ENCODE peak calls at places on chromosomes 5 and 9, in nine cellular contexts. Y, U, X, L, W, Q, B, D and J are unnamed samples.

GRCh38 chr5:82336566-82337351 is 58.6 kb upstream of the RPS23 start:
- DNase-seq in Y (no peak), U (no peak), X (no peak), L (no peak), W (no peak), Q (no peak), B (no peak), D (no peak), J (no peak)

GRCh38 chr9:106019702-106020101 is 325.4 kb downstream of the TMEM38B start:
- DNase-seq in Y (no peak), U (no peak), X (no peak), L (no peak), W (no peak), Q (no peak), B (peak; percentile 15), D (no peak), J (no peak)

GRCh38 chr5:168786142-168786541 is 207.0 kb upstream of the PANK3 start:
- DNase-seq in Y (no peak), U (no peak), X (no peak), L (no peak), W (peak; percentile 3), Q (no peak), B (no peak), D (no peak), J (peak; percentile 39)

GRCh38 chr5:151208481-151208914 is 15.4 kb downstream of the CCDC69 start:
- DNase-seq in Y (no peak), U (no peak), X (no peak), L (no peak), W (no peak), Q (no peak), B (no peak), D (no peak), J (no peak)

GRCh38 chr9:122806661-122807060 is 6.7 kb downstream of the OR1K1 start:
- DNase-seq in Y (no peak), U (no peak), X (no peak), L (no peak), W (no peak), Q (no peak), B (no peak), D (no peak), J (no peak)

GRCh38 chr9:4117835-4118610 is 181.8 kb downstream of the GLIS3 start:
- DNase-seq in Y (no peak), U (no peak), X (no peak), L (no peak), W (no peak), Q (no peak), B (peak; percentile 36), D (no peak), J (no peak)

GRCh38 chr9:70466976-70467551 is 52.6 kb upstream of the KLF9 start:
- DNase-seq in Y (no peak), U (no peak), X (no peak), L (no peak), W (no peak), Q (peak; percentile 38), B (no peak), D (no peak), J (peak; percentile 44)

GRCh38 chr9:36148652-36149051 is 12.1 kb downstream of the GLIPR2 start:
- DNase-seq in Y (peak; percentile 97), U (peak; percentile 79), X (peak; percentile 94), L (peak; percentile 84), W (no peak), Q (peak; percentile 86), B (no peak), D (peak; percentile 76), J (peak; percentile 86)

GRCh38 chr5:2143646-2144386 is 261.1 kb upstream of the IRX4 start:
- DNase-seq in Y (no peak), U (no peak), X (no peak), L (no peak), W (no peak), Q (no peak), B (no peak), D (no peak), J (no peak)

GRCh38 chr5:9627541-9627940 is 2.6 kb downstream of the TAS2R1 start:
- DNase-seq in Y (no peak), U (no peak), X (no peak), L (no peak), W (no peak), Q (no peak), B (no peak), D (no peak), J (no peak)

GRCh38 chr5:78979117-78979742 is 5.9 kb downstream of the ARSB start:
- DNase-seq in Y (no peak), U (no peak), X (no peak), L (no peak), W (no peak), Q (no peak), B (no peak), D (no peak), J (no peak)

GRCh38 chr5:78983601-78984000 is 1.5 kb downstream of the ARSB start:
- DNase-seq in Y (no peak), U (no peak), X (no peak), L (no peak), W (no peak), Q (no peak), B (no peak), D (no peak), J (peak; percentile 5)

GRCh38 chr5:78984020-78984610 is 995 bp downstream of the ARSB start:
- DNase-seq in Y (no peak), U (no peak), X (no peak), L (no peak), W (no peak), Q (peak; percentile 73), B (no peak), D (no peak), J (no peak)

GRCh38 chr5:78975035-78975434 is 10.1 kb downstream of the ARSB start:
- DNase-seq in Y (no peak), U (no peak), X (no peak), L (no peak), W (no peak), Q (no peak), B (no peak), D (no peak), J (no peak)

DNA sequence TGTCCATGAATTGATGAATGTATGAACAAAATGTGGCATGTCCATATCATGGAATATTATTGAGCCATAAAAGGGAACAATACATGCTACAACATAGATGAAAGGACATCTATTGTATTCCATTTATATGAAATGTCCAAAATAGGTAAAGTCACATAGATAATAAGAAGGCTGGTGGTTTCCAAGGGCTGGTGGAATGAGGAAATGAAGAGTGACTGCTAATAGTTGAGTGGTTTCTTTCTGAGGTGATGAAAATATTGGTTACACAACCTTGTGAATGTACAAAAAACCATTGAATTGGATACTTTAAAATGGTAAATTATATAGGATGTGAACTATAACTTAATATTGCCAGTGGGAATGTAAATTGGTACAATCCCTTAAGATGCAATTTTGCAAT is 5.2 kb downstream of the ARSB start:
- DNase-seq in Y (no peak), U (no peak), X (no peak), L (no peak), W (no peak), Q (no peak), B (no peak), D (no peak), J (no peak)
- TF ChIP-seq POLR2A in Y (no peak), U (no peak), X (no peak), L (no peak), W (no peak), Q (no peak), B (no peak), D (no peak), J (no peak)

GRCh38 chr9:128497824-128498610 is 6.5 kb upstream of the GLE1 start:
- DNase-seq in Y (no peak), U (no peak), X (no peak), L (no peak), W (no peak), Q (no peak), B (no peak), D (no peak), J (no peak)
- TF ChIP-seq POLR2A in Y (no peak), U (no peak), X (no peak), L (no peak), W (no peak), Q (no peak), B (no peak), D (no peak), J (no peak)

GRCh38 chr9:130229759-130230158 is 35.8 kb upstream of the HMCN2 start:
- DNase-seq in Y (no peak), U (no peak), X (no peak), L (no peak), W (no peak), Q (no peak), B (no peak), D (no peak), J (no peak)
- TF ChIP-seq POLR2A in Y (no peak), U (no peak), X (no peak), L (no peak), W (no peak), Q (no peak), B (no peak), D (no peak), J (no peak)

GRCh38 chr5:88883059-88883565 is at the start of gene MEF2C:
- DNase-seq in Y (peak; percentile 89), U (peak; percentile 24), X (peak; percentile 74), L (peak; percentile 51), W (peak; percentile 56), Q (peak; percentile 96), B (no peak), D (no peak), J (peak; percentile 33)

GRCh38 chr5:88885043-88885442 is 2.1 kb upstream of the MEF2C start:
- DNase-seq in Y (no peak), U (no peak), X (no peak), L (no peak), W (no peak), Q (peak; percentile 34), B (no peak), D (no peak), J (no peak)

GRCh38 chr5:88882321-88883038 is 504 bp downstream of the MEF2C start:
- DNase-seq in Y (no peak), U (no peak), X (no peak), L (no peak), W (no peak), Q (peak; percentile 64), B (no peak), D (no peak), J (no peak)

GRCh38 chr5:88884435-88884877 is 1.5 kb upstream of the MEF2C start:
- DNase-seq in Y (no peak), U (no peak), X (no peak), L (no peak), W (no peak), Q (peak; percentile 82), B (no peak), D (no peak), J (no peak)

DNA sequence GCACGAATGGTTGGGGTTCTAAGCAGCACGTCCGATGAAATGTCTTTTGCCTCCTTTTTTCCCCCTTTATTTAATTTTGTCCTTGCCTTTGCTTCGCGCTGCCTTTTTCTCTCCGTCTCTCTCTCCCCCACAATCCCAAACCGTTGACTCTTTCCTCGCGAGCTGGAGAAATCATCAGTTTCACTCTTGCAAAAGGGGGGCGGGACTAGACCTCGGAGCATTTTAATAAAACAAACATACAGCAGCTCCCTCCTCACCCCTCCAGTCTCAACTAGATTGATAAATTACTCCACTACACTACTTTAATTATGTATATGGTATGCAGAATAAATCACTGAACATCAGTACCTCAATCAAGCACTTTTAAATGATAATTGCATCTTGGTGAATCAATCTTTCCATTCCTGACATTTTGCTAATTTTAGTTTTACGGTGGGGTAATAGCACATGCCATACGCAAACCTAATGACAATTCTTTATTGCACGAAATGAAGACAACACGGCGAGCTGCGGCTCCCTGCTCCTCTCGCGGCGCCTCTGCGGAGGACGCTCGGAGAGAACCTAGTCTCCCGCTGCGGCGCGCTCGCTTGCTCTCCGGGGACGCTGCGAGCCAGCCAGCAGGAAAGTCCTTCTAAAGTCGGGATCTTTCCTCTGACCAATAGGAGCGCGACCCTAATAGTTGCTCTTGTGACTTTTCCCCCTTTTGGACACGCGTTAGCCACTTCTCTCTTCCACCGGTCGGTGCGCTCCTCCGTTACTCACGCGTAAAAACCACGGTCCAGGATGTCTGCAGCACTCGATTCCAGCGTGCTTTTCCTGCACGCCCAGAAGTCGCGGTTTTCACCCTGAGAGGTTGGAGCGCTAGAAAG is 816 bp upstream of the MEF2C start:
- DNase-seq in Y (peak; percentile 85), U (peak; percentile 32), X (peak; percentile 58), L (peak; percentile 34), W (peak; percentile 50), Q (peak; percentile 87), B (no peak), D (no peak), J (peak; percentile 34)
- TF ChIP-seq POLR2A in Y (peak; percentile 71), U (peak; percentile 48), X (no peak), L (no peak), W (no peak), Q (no peak), B (no peak), D (peak; percentile 75), J (no peak)